ENCODE peak calls at places on chromosomes 13 and 19, in five cellular contexts. M is AG09319, D is B cell, X is progenitor cell of endocrine pancreas, I is GM10248. N is an unnamed sample.
A peak's percentile ranks its signal among the peaks of the same experiment; 100 is the strongest.

GRCh38 chr13:91247768-91248167 is 99.7 kb upstream of the MIR17HG start:
- DNase-seq in M (no peak), D (no peak), X (no peak), I (no peak), N (peak; percentile 14)

GRCh38 chr13:32126756-32127155 is 95.2 kb downstream of the FRY start:
- DNase-seq in M (no peak), D (no peak), X (no peak), I (no peak), N (no peak)

GRCh38 chr19:18440421-18440877 is 2.5 kb upstream of the ISYNA1 start:
- DNase-seq in M (no peak), D (peak; percentile 50), X (no peak), I (peak; percentile 55), N (peak; percentile 65)

GRCh38 chr13:95156208-95156607 is 145.0 kb downstream of the ABCC4 start:
- DNase-seq in M (no peak), D (no peak), X (no peak), I (no peak), N (no peak)

GRCh38 chr13:36275190-36276002 is 22.2 kb downstream of the CCDC169 start:
- DNase-seq in M (peak; percentile 39), D (peak; percentile 6), X (no peak), I (no peak), N (peak; percentile 22)

GRCh38 chr19:7909471-7910067 is 5.1 kb upstream of the TGFBR3L start:
- DNase-seq in M (no peak), D (no peak), X (no peak), I (no peak), N (no peak)

GRCh38 chr19:39106201-39106600 is 19.4 kb upstream of the PAK4 start:
- DNase-seq in M (no peak), D (no peak), X (no peak), I (no peak), N (no peak)

GRCh38 chr13:60590775-60591174 is 193.8 kb downstream of the TDRD3 start:
- DNase-seq in M (no peak), D (no peak), X (no peak), I (no peak), N (no peak)

GRCh38 chr19:8618751-8619150 is 8.2 kb upstream of the ADAMTS10 start:
- DNase-seq in M (no peak), D (no peak), X (no peak), I (no peak), N (no peak)

GRCh38 chr13:36766295-36766694 is 52.7 kb upstream of the RFXAP start:
- DNase-seq in M (no peak), D (no peak), X (no peak), I (no peak), N (no peak)

GRCh38 chr13:25170554-25171107 is 1.5 kb downstream of the AMER2 start:
- DNase-seq in M (no peak), D (peak; percentile 15), X (peak; percentile 35), I (no peak), N (peak; percentile 49)

GRCh38 chr13:57666554-57666953 is 35.0 kb downstream of the PCDH17 start:
- DNase-seq in M (no peak), D (no peak), X (no peak), I (no peak), N (no peak)

GRCh38 chr19:56839665-56840451 is 668 bp downstream of the PEG3 start:
- DNase-seq in M (peak; percentile 18), D (peak; percentile 27), X (no peak), I (no peak), N (no peak)

GRCh38 chr13:68232351-68233130 is 1002.4 kb upstream of the PCDH9 start:
- DNase-seq in M (no peak), D (no peak), X (no peak), I (no peak), N (no peak)

GRCh38 chr13:31755803-31756212 is 16.5 kb downstream of the RXFP2 start:
- DNase-seq in M (no peak), D (no peak), X (no peak), I (no peak), N (no peak)

GRCh38 chr19:32677657-32678056 is 2.0 kb downstream of the RGS9BP start:
- DNase-seq in M (no peak), D (peak; percentile 24), X (no peak), I (no peak), N (no peak)

GRCh38 chr19:41928754-41929535 is 696 bp upstream of the ERFL start:
- DNase-seq in M (no peak), D (peak; percentile 63), X (no peak), I (no peak), N (no peak)

GRCh38 chr13:102903659-102904407 is 58.0 kb downstream of the ERCC5 start:
- DNase-seq in M (no peak), D (peak; percentile 9), X (no peak), I (peak; percentile 20), N (no peak)

GRCh38 chr19:2148482-2149135 is 2.8 kb downstream of the AP3D1 start:
- DNase-seq in M (no peak), D (no peak), X (no peak), I (no peak), N (no peak)

GRCh38 chr19:18517606-18518005 is 4.3 kb downstream of the ELL start:
- DNase-seq in M (no peak), D (no peak), X (no peak), I (no peak), N (no peak)

GRCh38 chr13:28611654-28612131 is 47.2 kb upstream of the POMP start:
- DNase-seq in M (no peak), D (no peak), X (no peak), I (no peak), N (no peak)

GRCh38 chr13:83796364-83796763 is 85.9 kb downstream of the SLITRK1 start:
- DNase-seq in M (no peak), D (no peak), X (no peak), I (no peak), N (no peak)

GRCh38 chr13:68304287-68304893 is 1074.3 kb upstream of the PCDH9 start:
- DNase-seq in M (no peak), D (peak; percentile 20), X (no peak), I (peak; percentile 17), N (peak; percentile 26)

GRCh38 chr13:44368062-44368591 is 5.5 kb upstream of the SERP2 start:
- DNase-seq in M (peak; percentile 78), D (no peak), X (no peak), I (no peak), N (no peak)

GRCh38 chr19:44741841-44742352 is 6.6 kb upstream of the BCL3 start:
- DNase-seq in M (peak; percentile 100), D (no peak), X (no peak), I (no peak), N (no peak)

GRCh38 chr19:10760268-10760944 is 42.5 kb downstream of the DNM2 start:
- DNase-seq in M (no peak), D (peak; percentile 73), X (no peak), I (peak; percentile 48), N (peak; percentile 53)

GRCh38 chr13:32824671-32825070 is 191.6 kb upstream of the KL start:
- DNase-seq in M (no peak), D (no peak), X (no peak), I (no peak), N (no peak)

GRCh38 chr19:10718205-10719196 is 622 bp downstream of the DNM2 start:
- DNase-seq in M (no peak), D (peak; percentile 74), X (peak; percentile 28), I (peak; percentile 55), N (peak; percentile 67)

GRCh38 chr13:20353973-20354372 is 121.9 kb upstream of the GJB6 start:
- DNase-seq in M (no peak), D (no peak), X (no peak), I (no peak), N (no peak)

GRCh38 chr13:24168980-24169379 is 8.5 kb downstream of the SPATA13 start:
- DNase-seq in M (no peak), D (no peak), X (no peak), I (no peak), N (no peak)

GRCh38 chr13:94860981-94861407 is 148.6 kb upstream of the SOX21 start:
- DNase-seq in M (no peak), D (no peak), X (no peak), I (no peak), N (no peak)

GRCh38 chr13:35903075-35903474 is 228.1 kb downstream of the DCLK1 start:
- DNase-seq in M (no peak), D (no peak), X (no peak), I (no peak), N (no peak)

GRCh38 chr13:111121421-111121820 is 6.3 kb downstream of the ARHGEF7 start:
- DNase-seq in M (no peak), D (no peak), X (no peak), I (no peak), N (no peak)

GRCh38 chr13:111123221-111123620 is 8.1 kb downstream of the ARHGEF7 start:
- DNase-seq in M (no peak), D (no peak), X (no peak), I (no peak), N (no peak)

GRCh38 chr13:111120913-111121312 is 5.8 kb downstream of the ARHGEF7 start:
- DNase-seq in M (no peak), D (no peak), X (no peak), I (no peak), N (no peak)

GRCh38 chr13:111122631-111123030 is 7.5 kb downstream of the ARHGEF7 start:
- DNase-seq in M (no peak), D (no peak), X (no peak), I (no peak), N (no peak)

GRCh38 chr13:111122056-111122455 is 6.9 kb downstream of the ARHGEF7 start:
- DNase-seq in M (no peak), D (no peak), X (no peak), I (no peak), N (no peak)
- TF ChIP-seq CTCF in M (no peak), D (no peak), X (no peak), I (no peak), N (no peak)

GRCh38 chr13:39284801-39285388 is 246.6 kb downstream of the NHLRC3 start:
- DNase-seq in M (no peak), D (no peak), X (no peak), I (no peak), N (no peak)
- TF ChIP-seq CTCF in M (no peak), D (no peak), X (no peak), I (no peak), N (no peak)

DNA sequence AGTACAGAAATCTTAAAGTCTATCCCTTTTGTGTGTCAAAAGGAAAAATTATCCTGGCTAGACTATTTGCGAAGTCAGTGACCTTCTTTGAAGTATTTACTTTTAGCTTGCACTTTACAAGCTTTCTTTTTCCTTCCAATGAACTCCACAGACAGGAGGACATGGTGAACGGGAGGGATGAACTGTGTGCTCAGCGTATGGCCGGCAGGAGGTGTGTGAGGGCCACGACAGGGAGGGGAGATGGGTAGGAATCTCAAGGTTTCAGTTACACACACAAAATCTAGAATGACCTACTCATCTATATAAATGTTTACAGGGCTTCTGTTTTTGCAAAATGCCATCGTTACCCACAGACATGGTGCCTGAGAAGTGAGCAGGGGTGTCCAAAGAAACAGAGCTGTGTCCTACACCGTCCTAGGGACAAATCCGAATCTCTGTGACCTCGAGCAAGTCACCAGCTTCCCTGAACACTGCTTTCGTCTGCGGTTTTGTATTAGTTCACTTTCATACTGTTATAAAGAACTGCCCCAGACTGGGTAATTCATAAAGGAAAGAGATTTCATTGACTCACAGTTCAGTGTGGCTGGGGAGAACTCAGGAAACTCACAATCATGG is 537.2 kb downstream of the LIG4 start:
- DNase-seq in M (no peak), D (no peak), X (no peak), I (no peak), N (no peak)
- TF ChIP-seq CTCF in M (peak; percentile 21), D (no peak), X (peak; percentile 18), I (no peak), N (no peak)

DNA sequence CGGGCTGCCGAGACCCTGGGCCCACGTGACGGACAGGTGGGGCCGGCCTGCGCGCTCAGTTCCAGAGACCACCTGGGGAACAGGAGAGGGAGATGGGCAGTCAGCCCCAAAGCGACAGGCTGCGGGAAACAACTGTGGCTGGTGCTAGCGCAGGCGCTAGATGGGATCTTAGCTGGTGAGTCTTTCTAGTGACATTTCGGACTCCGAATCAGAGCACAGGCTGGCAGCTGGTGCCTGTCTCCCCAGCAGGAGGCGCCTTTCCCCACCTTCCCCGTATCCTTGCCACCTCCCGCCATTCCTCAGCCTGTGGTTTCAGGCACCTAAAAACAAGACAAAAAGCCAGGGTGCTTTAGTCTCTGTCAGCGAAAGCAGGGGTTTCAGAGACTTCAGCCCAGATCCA is 19.4 kb upstream of the RANBP3 start:
- DNase-seq in M (no peak), D (no peak), X (no peak), I (no peak), N (no peak)
- TF ChIP-seq CTCF in M (peak; percentile 3), D (no peak), X (peak; percentile 37), I (no peak), N (no peak)